ENCODE peak calls at places on chromosomes 3 and 15, in eight cellular contexts. Y, O, Z, I, B, Q, C and T are unnamed samples.

GRCh38 chr3:64290864-64291263 is 65.6 kb upstream of the PRICKLE2 start:
- DNase-seq in Y (no peak), O (no peak), Z (no peak), I (no peak), B (no peak), Q (no peak), C (peak), T (no peak)

GRCh38 chr3:31671976-31672375 is 139.3 kb downstream of the STT3B start:
- DNase-seq in Y (no peak), O (no peak), Z (peak), I (no peak), B (no peak), Q (no peak), C (no peak), T (no peak)

GRCh38 chr3:140602781-140603180 is 75.1 kb upstream of the TRIM42 start:
- DNase-seq in Y (no peak), O (no peak), Z (no peak), I (no peak), B (no peak), Q (no peak), C (no peak), T (no peak)

GRCh38 chr3:42511196-42511595 is 8.8 kb downstream of the VIPR1 start:
- DNase-seq in Y (peak), O (no peak), Z (no peak), I (no peak), B (no peak), Q (no peak), C (no peak), T (no peak)

GRCh38 chr15:32909431-32909830 is 191.6 kb downstream of the GREM1 start:
- DNase-seq in Y (no peak), O (peak), Z (no peak), I (no peak), B (no peak), Q (no peak), C (no peak), T (peak)

GRCh38 chr3:195732951-195733350 is 12.2 kb downstream of the MUC20 start:
- DNase-seq in Y (peak), O (no peak), Z (no peak), I (no peak), B (no peak), Q (no peak), C (no peak), T (no peak)

GRCh38 chr15:74826372-74826819 is at the start of gene CPLX3:
- DNase-seq in Y (no peak), O (no peak), Z (no peak), I (no peak), B (peak), Q (no peak), C (peak), T (no peak)

GRCh38 chr3:195808741-195809290 is 2.9 kb downstream of the MUC4 start:
- DNase-seq in Y (no peak), O (no peak), Z (no peak), I (no peak), B (no peak), Q (no peak), C (no peak), T (no peak)

GRCh38 chr15:34514251-34514760 is 69.1 kb downstream of the GOLGA8B start:
- DNase-seq in Y (peak), O (no peak), Z (no peak), I (peak), B (peak), Q (no peak), C (no peak), T (no peak)

GRCh38 chr3:78734048-78734637 is 1033.7 kb downstream of the ROBO1 start:
- DNase-seq in Y (no peak), O (peak), Z (no peak), I (no peak), B (no peak), Q (no peak), C (no peak), T (peak)

GRCh38 chr3:72451840-72452239 is 396.4 kb downstream of the SHQ1 start:
- DNase-seq in Y (no peak), O (no peak), Z (no peak), I (no peak), B (no peak), Q (no peak), C (no peak), T (no peak)

GRCh38 chr3:120462409-120462959 is 11.7 kb upstream of the FSTL1 start:
- DNase-seq in Y (no peak), O (no peak), Z (no peak), I (no peak), B (no peak), Q (no peak), C (no peak), T (no peak)

GRCh38 chr15:81312790-81313543 is 11.0 kb downstream of the STARD5 start:
- DNase-seq in Y (no peak), O (peak), Z (peak), I (peak), B (no peak), Q (no peak), C (peak), T (peak)

GRCh38 chr15:84033793-84034553 is 201.6 kb upstream of the GOLGA6L4 start:
- DNase-seq in Y (no peak), O (peak), Z (no peak), I (no peak), B (no peak), Q (no peak), C (peak), T (no peak)

GRCh38 chr15:55942332-55942731 is 51.1 kb downstream of the NEDD4 start:
- DNase-seq in Y (no peak), O (no peak), Z (no peak), I (no peak), B (peak), Q (no peak), C (no peak), T (no peak)

GRCh38 chr3:80244390-80244789 is 476.6 kb upstream of the ROBO1 start:
- DNase-seq in Y (no peak), O (peak), Z (peak), I (no peak), B (no peak), Q (no peak), C (no peak), T (no peak)

GRCh38 chr15:47674576-47675232 is 42.6 kb upstream of the SEMA6D start:
- DNase-seq in Y (peak), O (no peak), Z (no peak), I (no peak), B (no peak), Q (no peak), C (no peak), T (no peak)

GRCh38 chr15:96304839-96305238 is 25.7 kb upstream of the NR2F2 start:
- DNase-seq in Y (no peak), O (no peak), Z (no peak), I (no peak), B (no peak), Q (no peak), C (no peak), T (no peak)

GRCh38 chr3:160125188-160125587 is 100.0 kb upstream of the C3orf80 start:
- DNase-seq in Y (no peak), O (no peak), Z (no peak), I (no peak), B (no peak), Q (no peak), C (no peak), T (no peak)

GRCh38 chr3:4864503-4864902 is 114.7 kb upstream of the BHLHE40 start:
- DNase-seq in Y (no peak), O (no peak), Z (no peak), I (no peak), B (no peak), Q (no peak), C (no peak), T (no peak)

GRCh38 chr3:129794319-129795201 is 99.0 kb downstream of the TMCC1 start:
- DNase-seq in Y (no peak), O (no peak), Z (no peak), I (peak), B (peak), Q (no peak), C (peak), T (no peak)

GRCh38 chr15:35533130-35534110 is 12.5 kb downstream of the DPH6 start:
- DNase-seq in Y (no peak), O (peak), Z (no peak), I (no peak), B (no peak), Q (no peak), C (no peak), T (peak)

GRCh38 chr3:52443791-52444687 is 864 bp downstream of the SEMA3G start:
- DNase-seq in Y (no peak), O (no peak), Z (no peak), I (peak), B (no peak), Q (no peak), C (no peak), T (no peak)

GRCh38 chr3:155805204-155805801 is 775 bp downstream of the C3orf33 start:
- DNase-seq in Y (no peak), O (peak), Z (no peak), I (no peak), B (no peak), Q (no peak), C (no peak), T (no peak)

GRCh38 chr15:100020181-100020580 is 286.9 kb upstream of the LYSMD4 start:
- DNase-seq in Y (no peak), O (no peak), Z (no peak), I (no peak), B (no peak), Q (no peak), C (no peak), T (no peak)

GRCh38 chr15:74768099-74768770 is 13.6 kb upstream of the CSK start:
- DNase-seq in Y (no peak), O (no peak), Z (no peak), I (peak), B (no peak), Q (no peak), C (no peak), T (no peak)

GRCh38 chr15:95868970-95869369 is 461.5 kb upstream of the NR2F2 start:
- DNase-seq in Y (no peak), O (no peak), Z (no peak), I (peak), B (no peak), Q (no peak), C (no peak), T (no peak)

GRCh38 chr3:145735631-145736030 is 425.4 kb downstream of the PLOD2 start:
- DNase-seq in Y (no peak), O (no peak), Z (no peak), I (no peak), B (no peak), Q (no peak), C (no peak), T (no peak)

GRCh38 chr15:92226020-92226612 is 167.6 kb upstream of the ST8SIA2 start:
- DNase-seq in Y (peak), O (no peak), Z (no peak), I (no peak), B (peak), Q (no peak), C (no peak), T (no peak)

GRCh38 chr3:143601738-143602480 is 246.4 kb downstream of the SLC9A9 start:
- DNase-seq in Y (no peak), O (peak), Z (no peak), I (no peak), B (no peak), Q (no peak), C (peak), T (no peak)

GRCh38 chr3:13111173-13111873 is 38.1 kb upstream of the IQSEC1 start:
- DNase-seq in Y (peak), O (no peak), Z (no peak), I (peak), B (no peak), Q (no peak), C (no peak), T (no peak)

GRCh38 chr3:42505203-42505848 is 2.9 kb downstream of the VIPR1 start:
- DNase-seq in Y (peak), O (no peak), Z (no peak), I (no peak), B (no peak), Q (no peak), C (no peak), T (no peak)

GRCh38 chr3:24359645-24360462 is 134.8 kb downstream of the THRB start:
- DNase-seq in Y (no peak), O (no peak), Z (no peak), I (no peak), B (no peak), Q (no peak), C (no peak), T (no peak)
- TF ChIP-seq CTCF in Y (no peak), O (peak), Z (no peak), I (no peak), B (no peak), Q (no peak), C (no peak), T (no peak)

DNA sequence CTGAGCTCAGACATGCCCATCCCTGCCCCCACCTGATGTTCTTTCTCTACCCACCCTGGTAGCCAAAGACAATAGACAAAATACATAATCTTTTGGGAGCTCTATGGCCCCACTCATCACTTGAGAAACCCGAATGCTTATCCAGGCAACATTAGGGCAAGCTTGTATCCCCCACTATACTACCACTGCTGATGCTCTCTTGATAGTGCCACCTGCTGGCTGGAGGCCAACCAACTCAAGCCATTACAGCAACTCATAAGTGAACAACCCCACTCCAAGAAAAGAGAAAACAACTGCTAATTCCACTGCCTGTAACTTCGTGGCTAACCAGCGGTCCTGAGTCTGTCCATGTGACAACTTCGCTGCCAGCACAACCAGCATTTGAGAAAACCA is 342.5 kb upstream of the TGFBR2 start:
- DNase-seq in Y (no peak), O (no peak), Z (no peak), I (no peak), B (no peak), Q (no peak), C (no peak), T (no peak)
- TF ChIP-seq CTCF in Y (no peak), O (peak), Z (no peak), I (no peak), B (no peak), Q (peak), C (no peak), T (no peak)

DNA sequence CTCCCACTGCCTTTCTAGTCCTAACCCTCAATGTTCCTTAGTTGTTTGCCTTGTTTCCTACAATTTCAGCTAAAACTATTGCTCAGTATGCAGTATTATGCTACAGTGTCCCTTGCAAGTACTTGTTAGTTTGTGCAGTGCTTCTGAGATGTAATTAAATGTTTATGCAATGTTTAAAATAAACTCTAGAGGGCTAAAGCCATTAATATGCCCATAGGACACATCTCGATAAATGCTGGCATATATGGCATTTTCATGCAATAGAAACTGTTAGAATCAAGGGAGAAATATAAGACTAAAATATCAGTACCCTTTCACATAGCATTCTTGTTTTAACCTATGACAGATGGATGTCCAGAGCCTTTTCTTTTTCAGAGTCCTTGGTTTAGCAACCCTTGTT is 59.8 kb upstream of the ACKR4 start:
- DNase-seq in Y (no peak), O (no peak), Z (no peak), I (no peak), B (no peak), Q (no peak), C (no peak), T (no peak)
- TF ChIP-seq CTCF in Y (no peak), O (peak), Z (peak), I (no peak), B (peak), Q (no peak), C (no peak), T (peak)

GRCh38 chr3:174498638-174499037 is 360.5 kb upstream of the NAALADL2 start:
- DNase-seq in Y (no peak), O (peak), Z (peak), I (no peak), B (no peak), Q (no peak), C (no peak), T (peak)
- TF ChIP-seq CTCF in Y (no peak), O (no peak), Z (no peak), I (no peak), B (no peak), Q (no peak), C (no peak), T (no peak)

GRCh38 chr3:151423091-151423490 is 37.8 kb downstream of the IGSF10 start:
- DNase-seq in Y (no peak), O (no peak), Z (no peak), I (no peak), B (no peak), Q (no peak), C (no peak), T (no peak)

GRCh38 chr3:151426337-151426648 is 34.6 kb downstream of the IGSF10 start:
- DNase-seq in Y (no peak), O (no peak), Z (no peak), I (no peak), B (no peak), Q (no peak), C (no peak), T (no peak)

GRCh38 chr3:151419806-151420205 is 35.3 kb upstream of the P2RY12 start:
- DNase-seq in Y (no peak), O (no peak), Z (no peak), I (no peak), B (no peak), Q (no peak), C (no peak), T (no peak)

GRCh38 chr3:151425640-151426336 is 35.1 kb downstream of the IGSF10 start:
- DNase-seq in Y (no peak), O (no peak), Z (no peak), I (no peak), B (no peak), Q (no peak), C (no peak), T (peak)

GRCh38 chr3:151421956-151422355 is 37.4 kb upstream of the P2RY12 start:
- DNase-seq in Y (no peak), O (no peak), Z (no peak), I (no peak), B (no peak), Q (no peak), C (no peak), T (no peak)
- TF ChIP-seq CTCF in Y (no peak), O (peak), Z (no peak), I (no peak), B (no peak), Q (no peak), C (no peak), T (no peak)

GRCh38 chr3:54122046-54122801 is at the start of gene CACNA2D3:
- DNase-seq in Y (peak), O (no peak), Z (no peak), I (peak), B (peak), Q (no peak), C (no peak), T (no peak)

GRCh38 chr3:54121404-54122045 is 827 bp upstream of the CACNA2D3 start:
- DNase-seq in Y (peak), O (no peak), Z (no peak), I (peak), B (peak), Q (no peak), C (no peak), T (no peak)

GRCh38 chr3:54122802-54123537 is 618 bp downstream of the CACNA2D3 start:
- DNase-seq in Y (peak), O (no peak), Z (no peak), I (peak), B (no peak), Q (no peak), C (no peak), T (no peak)

GRCh38 chr3:54125317-54125716 is 3.0 kb downstream of the CACNA2D3 start:
- DNase-seq in Y (no peak), O (no peak), Z (no peak), I (no peak), B (no peak), Q (no peak), C (no peak), T (no peak)

GRCh38 chr3:54123538-54124196 is 1.3 kb downstream of the CACNA2D3 start:
- DNase-seq in Y (no peak), O (no peak), Z (no peak), I (no peak), B (no peak), Q (no peak), C (no peak), T (no peak)
- TF ChIP-seq CTCF in Y (no peak), O (no peak), Z (no peak), I (no peak), B (no peak), Q (no peak), C (no peak), T (no peak)